ENCODE peak calls at places on chromosomes 5 and 9, in six cellular contexts. Q is choroid plexus epithelial cell; N is DMS79; M is activated T-helper 2 cell treated with anti-CD3 and anti-CD28 coated beads, Interferon-gamma antibody, Interleukin-2, Interleukin-4, amounts not matched to agents 10 μg/mL and 5 μg/mL and 100 μg/mL, durations not matched to agents 14 hours and 24 hours and 36 hours; G is upper lobe of left lung; S is kidney glomerular epithelial cell. Z is an unnamed sample.

GRCh38 chr9:131262327-131263032 is 13.8 kb downstream of the FAM78A start:
- DNase-seq in Q (peak), N (no peak), M (no peak), G (no peak), S (no peak), Z (no peak)

GRCh38 chr5:44983006-44983405 is 174.3 kb downstream of the MRPS30 start:
- DNase-seq in Q (peak), N (no peak), M (no peak), G (no peak), S (no peak), Z (no peak)

GRCh38 chr5:109041319-109041718 is 293.6 kb downstream of the FER start:
- DNase-seq in Q (no peak), N (no peak), M (no peak), G (no peak), S (no peak), Z (no peak)

GRCh38 chr5:127216906-127217675 is 73.5 kb upstream of the MEGF10 start:
- DNase-seq in Q (no peak), N (no peak), M (no peak), G (no peak), S (no peak), Z (no peak)

GRCh38 chr5:111596705-111597104 is 84.4 kb upstream of the STARD4 start:
- DNase-seq in Q (no peak), N (no peak), M (no peak), G (no peak), S (no peak), Z (no peak)

GRCh38 chr5:154857091-154857533 is 1.3 kb upstream of the CNOT8 start:
- DNase-seq in Q (no peak), N (no peak), M (peak), G (peak), S (peak), Z (peak)

GRCh38 chr9:127928232-127929043 is 2.1 kb downstream of the PIP5KL1 start:
- DNase-seq in Q (no peak), N (no peak), M (no peak), G (no peak), S (no peak), Z (no peak)

GRCh38 chr9:87421734-87422133 is 75.9 kb upstream of the DAPK1 start:
- DNase-seq in Q (no peak), N (no peak), M (no peak), G (no peak), S (no peak), Z (no peak)

GRCh38 chr9:78031271-78031825 is at the start of gene GNAQ:
- DNase-seq in Q (no peak), N (no peak), M (no peak), G (no peak), S (peak), Z (peak)

GRCh38 chr5:161311965-161312364 is 234.6 kb downstream of the GABRB2 start:
- DNase-seq in Q (no peak), N (no peak), M (no peak), G (no peak), S (no peak), Z (no peak)

GRCh38 chr9:38057416-38058195 is 11.4 kb downstream of the SHB start:
- DNase-seq in Q (no peak), N (peak), M (no peak), G (no peak), S (peak), Z (no peak)

GRCh38 chr9:116476935-116477381 is 210.1 kb upstream of the TRIM32 start:
- DNase-seq in Q (peak), N (no peak), M (no peak), G (no peak), S (no peak), Z (no peak)

GRCh38 chr9:68640421-68641089 is 64.5 kb upstream of the PIP5K1B start:
- DNase-seq in Q (no peak), N (no peak), M (no peak), G (no peak), S (no peak), Z (no peak)

GRCh38 chr5:94281402-94281801 is 337.0 kb downstream of the KIAA0825 start:
- DNase-seq in Q (no peak), N (no peak), M (no peak), G (no peak), S (no peak), Z (no peak)

GRCh38 chr9:127987103-127987614 is 6.4 kb upstream of the EEIG1 start:
- DNase-seq in Q (no peak), N (no peak), M (no peak), G (no peak), S (peak), Z (no peak)

GRCh38 chr5:145495171-145495570 is 340.0 kb downstream of the PRELID2 start:
- DNase-seq in Q (peak), N (no peak), M (no peak), G (no peak), S (no peak), Z (no peak)

GRCh38 chr9:109766351-109766750 is 13.6 kb upstream of the PALM2AKAP2 start:
- DNase-seq in Q (peak), N (no peak), M (no peak), G (no peak), S (no peak), Z (no peak)

GRCh38 chr9:3650994-3651622 is 125.3 kb upstream of the RFX3 start:
- DNase-seq in Q (no peak), N (no peak), M (no peak), G (no peak), S (no peak), Z (no peak)

GRCh38 chr5:132260051-132260450 is 2.6 kb downstream of the PDLIM4 start:
- DNase-seq in Q (peak), N (no peak), M (no peak), G (peak), S (peak), Z (no peak)

GRCh38 chr5:163915481-163915961 is 410.1 kb downstream of the MAT2B start:
- DNase-seq in Q (peak), N (no peak), M (no peak), G (no peak), S (no peak), Z (no peak)

GRCh38 chr9:132472199-132472598 is 62.2 kb downstream of the CFAP77 start:
- DNase-seq in Q (no peak), N (peak), M (no peak), G (no peak), S (no peak), Z (no peak)

GRCh38 chr9:124839612-124840299 is 13.5 kb upstream of the WDR38 start:
- DNase-seq in Q (peak), N (no peak), M (no peak), G (no peak), S (no peak), Z (no peak)

GRCh38 chr9:16883586-16883985 is 13.1 kb upstream of the BNC2 start:
- DNase-seq in Q (no peak), N (no peak), M (no peak), G (no peak), S (no peak), Z (no peak)

GRCh38 chr5:96747718-96748117 is 60.0 kb downstream of the ERAP1 start:
- DNase-seq in Q (no peak), N (no peak), M (no peak), G (no peak), S (no peak), Z (no peak)

GRCh38 chr5:79552984-79553383 is 39.0 kb upstream of the HOMER1 start:
- DNase-seq in Q (peak), N (no peak), M (no peak), G (no peak), S (no peak), Z (no peak)

GRCh38 chr5:152462021-152462721 is 57.1 kb upstream of the NMUR2 start:
- DNase-seq in Q (no peak), N (no peak), M (no peak), G (no peak), S (no peak), Z (no peak)

GRCh38 chr5:132491368-132492364 is 1.1 kb upstream of the IRF1 start:
- DNase-seq in Q (no peak), N (no peak), M (peak), G (peak), S (no peak), Z (no peak)

GRCh38 chr5:111511174-111512025 is 935 bp downstream of the STARD4 start:
- DNase-seq in Q (peak), N (no peak), M (no peak), G (no peak), S (no peak), Z (no peak)

GRCh38 chr9:38068616-38068865 is 486 bp downstream of the SHB start:
- DNase-seq in Q (peak), N (no peak), M (peak), G (no peak), S (no peak), Z (no peak)

GRCh38 chr9:39108145-39108544 is 179.8 kb downstream of the CNTNAP3 start:
- DNase-seq in Q (no peak), N (no peak), M (no peak), G (no peak), S (no peak), Z (no peak)

GRCh38 chr5:103366938-103367549 is 108.5 kb downstream of the MACIR start:
- DNase-seq in Q (no peak), N (no peak), M (no peak), G (no peak), S (no peak), Z (no peak)

GRCh38 chr5:54390015-54390414 is 65.5 kb upstream of the HSPB3 start:
- DNase-seq in Q (peak), N (no peak), M (no peak), G (no peak), S (peak), Z (peak)